ENCODE peak calls at places on chromosomes 11 and 22, in ten cellular contexts. Y is Calu3; P is HuH-7; O is heart left ventricle; F is stimulated activated CD8-positive, alpha-beta memory T cell treated with anti-CD3 and anti-CD28 coated beads, Interleukin-15, amount 100 ng/mL, for 24 hours; G is GM04503; B is ELR; H is gastrocnemius medialis; E is A549; Z is LoVo. X is an unnamed sample.
A peak's percentile ranks its signal among the peaks of the same experiment; 100 is the strongest.

GRCh38 chr11:8247312-8247711 is 16.4 kb downstream of the LMO1 start:
- DNase-seq in Y (peak; percentile 71), P (no peak), O (no peak), F (no peak), G (no peak), B (peak; percentile 25), H (no peak), E (no peak), Z (no peak), X (no peak)

GRCh38 chr11:83835423-83835822 is 549.3 kb upstream of the CCDC90B start:
- DNase-seq in Y (no peak), P (no peak), O (no peak), F (no peak), G (no peak), B (no peak), H (no peak), E (no peak), Z (no peak), X (peak; percentile 4)

GRCh38 chr22:33315954-33316353 is 257.8 kb upstream of the SYN3 start:
- DNase-seq in Y (no peak), P (no peak), O (no peak), F (no peak), G (no peak), B (no peak), H (no peak), E (no peak), Z (no peak), X (no peak)

GRCh38 chr11:86595401-86595800 is 77.0 kb downstream of the ME3 start:
- DNase-seq in Y (no peak), P (no peak), O (no peak), F (no peak), G (no peak), B (no peak), H (no peak), E (no peak), Z (no peak), X (no peak)

GRCh38 chr11:73401217-73401923 is 25.2 kb downstream of the RELT start:
- DNase-seq in Y (no peak), P (no peak), O (no peak), F (no peak), G (no peak), B (peak; percentile 31), H (no peak), E (no peak), Z (no peak), X (no peak)

GRCh38 chr11:27349919-27350318 is 13.1 kb downstream of the CCDC34 start:
- DNase-seq in Y (no peak), P (peak; percentile 66), O (no peak), F (no peak), G (no peak), B (no peak), H (no peak), E (no peak), Z (no peak), X (no peak)

GRCh38 chr22:49213731-49214352 is 613.8 kb downstream of the BRD1 start:
- DNase-seq in Y (no peak), P (no peak), O (no peak), F (no peak), G (no peak), B (no peak), H (no peak), E (no peak), Z (no peak), X (no peak)

GRCh38 chr22:43094085-43094484 is 4.9 kb upstream of the TTLL1 start:
- DNase-seq in Y (peak; percentile 24), P (no peak), O (peak; percentile 43), F (no peak), G (no peak), B (peak; percentile 71), H (no peak), E (no peak), Z (peak; percentile 34), X (no peak)